ENCODE peak calls at places on chromosome 7, in ten cellular contexts. N is hepatocyte; P is neural progenitor cell; B is spleen; K is B cell; X is GOT3; L is stimulated activated CD8-positive, alpha-beta memory T cell treated with anti-CD3 and anti-CD28 coated beads, Interleukin-4, amount 100 ng/mL, for 48 hours; Q is M059J; H is AG09319; D is right lobe of liver. I is an unnamed sample.

GRCh38 chr7:42096681-42097637 is 140.1 kb downstream of the GLI3 start:
- DNase-seq in N (peak), B (no peak), P (no peak), H (no peak), K (no peak), Q (peak), X (no peak), D (no peak), L (no peak), I (no peak)

GRCh38 chr7:41224063-41224763 is 478.7 kb downstream of the INHBA start:
- DNase-seq in H (no peak), B (no peak), L (no peak), P (no peak), N (peak), D (no peak), K (no peak), X (no peak), Q (peak), I (no peak)

GRCh38 chr7:102300643-102301211 is 14.1 kb downstream of the SH2B2 start:
- DNase-seq in N (no peak), Q (no peak), K (no peak), P (peak), H (no peak), D (no peak), B (no peak), L (no peak), X (no peak), I (no peak)

GRCh38 chr7:134874407-134874806 is 95.0 kb downstream of the CALD1 start:
- DNase-seq in Q (no peak), B (no peak), K (no peak), P (no peak), D (no peak), X (no peak), L (no peak), N (no peak), H (no peak), I (no peak)

GRCh38 chr7:105693576-105693975 is 112.3 kb upstream of the EFCAB10 start:
- DNase-seq in B (no peak), X (no peak), N (no peak), L (no peak), H (no peak), Q (no peak), D (no peak), P (no peak), K (no peak), I (no peak)

GRCh38 chr7:108296911-108297310 is 159.3 kb downstream of the NRCAM start:
- DNase-seq in P (no peak), H (no peak), B (no peak), K (no peak), N (no peak), X (no peak), D (no peak), L (no peak), Q (peak), I (no peak)

GRCh38 chr7:26713981-26714380 is 150.4 kb downstream of the SKAP2 start:
- DNase-seq in D (no peak), X (no peak), K (no peak), N (no peak), L (no peak), Q (no peak), B (no peak), P (no peak), H (no peak), I (no peak)

GRCh38 chr7:93719546-93719945 is 145.0 kb upstream of the CALCR start:
- DNase-seq in K (no peak), D (no peak), Q (peak), L (no peak), H (no peak), N (peak), X (no peak), B (no peak), P (no peak), I (no peak)

GRCh38 chr7:94971051-94971867 is 63.9 kb downstream of the PPP1R9A start:
- DNase-seq in Q (no peak), N (no peak), B (no peak), X (no peak), H (no peak), D (no peak), L (no peak), P (no peak), K (no peak), I (no peak)

GRCh38 chr7:36280840-36281812 is 108.5 kb upstream of the ANLN start:
- DNase-seq in B (no peak), P (peak), K (no peak), Q (peak), X (peak), H (no peak), L (no peak), N (peak), D (peak), I (peak)

GRCh38 chr7:22612776-22613175 is 112.8 kb upstream of the STEAP1B start:
- DNase-seq in N (no peak), D (no peak), P (no peak), B (no peak), K (no peak), Q (no peak), H (no peak), L (no peak), X (no peak), I (no peak)

GRCh38 chr7:107953924-107954303 is 49.0 kb downstream of the LAMB1 start:
- DNase-seq in P (no peak), L (no peak), B (no peak), D (no peak), Q (no peak), H (no peak), N (peak), K (no peak), X (no peak), I (no peak)

GRCh38 chr7:110569486-110569885 is 521.4 kb upstream of the LRRN3 start:
- DNase-seq in D (no peak), X (no peak), P (no peak), B (no peak), Q (no peak), H (no peak), N (no peak), L (no peak), K (no peak), I (no peak)

GRCh38 chr7:75638607-75639070 is 100.1 kb downstream of the HIP1 start:
- DNase-seq in K (peak), H (no peak), B (peak), D (peak), P (peak), N (peak), L (no peak), X (no peak), Q (peak), I (peak)

GRCh38 chr7:70703785-70704184 is 428.2 kb upstream of the GALNT17 start:
- DNase-seq in P (peak), X (no peak), N (no peak), L (no peak), K (no peak), H (no peak), Q (no peak), D (no peak), B (no peak), I (no peak)

GRCh38 chr7:9226500-9226899 is 793.1 kb downstream of the NXPH1 start:
- DNase-seq in K (no peak), D (no peak), N (no peak), Q (no peak), X (no peak), L (no peak), H (no peak), P (no peak), B (no peak), I (no peak)

GRCh38 chr7:13851756-13852155 is 137.7 kb downstream of the ETV1 start:
- DNase-seq in H (no peak), P (peak), K (no peak), N (peak), D (no peak), X (no peak), B (no peak), L (no peak), Q (peak), I (no peak)

GRCh38 chr7:146683439-146683838 is 566.8 kb downstream of the CNTNAP2 start:
- DNase-seq in Q (peak), P (no peak), B (no peak), D (no peak), N (no peak), L (no peak), H (no peak), X (no peak), K (no peak), I (no peak)

GRCh38 chr7:140324714-140325113 is 73.6 kb downstream of the SLC37A3 start:
- DNase-seq in K (no peak), L (no peak), Q (no peak), H (no peak), N (no peak), X (no peak), P (no peak), B (no peak), D (no peak), I (no peak)

GRCh38 chr7:121605297-121605640 is 209.2 kb upstream of the FAM3C start:
- DNase-seq in L (no peak), P (no peak), Q (peak), H (no peak), N (peak), D (no peak), B (no peak), X (no peak), K (no peak), I (no peak)

GRCh38 chr7:137820677-137821420 is 25.9 kb downstream of the DGKI start:
- DNase-seq in P (peak), K (no peak), N (peak), X (no peak), H (peak), D (peak), B (no peak), L (no peak), Q (peak), I (peak)

GRCh38 chr7:25633420-25633819 is 405.1 kb upstream of the NPVF start:
- DNase-seq in H (no peak), P (no peak), Q (no peak), K (no peak), B (no peak), X (no peak), D (no peak), N (no peak), L (no peak), I (no peak)

GRCh38 chr7:76149847-76150691 is 51.6 kb upstream of the SRRM3 start:
- DNase-seq in X (no peak), B (no peak), P (no peak), L (no peak), H (no peak), D (no peak), K (peak), N (no peak), Q (no peak), I (no peak)

GRCh38 chr7:142889825-142890224 is 4.3 kb upstream of the TRPV6 start:
- DNase-seq in L (no peak), D (no peak), X (no peak), N (peak), B (no peak), Q (no peak), H (no peak), P (no peak), K (no peak), I (no peak)

GRCh38 chr7:26863504-26864308 is 684 bp downstream of the SKAP2 start:
- DNase-seq in L (peak), H (no peak), B (no peak), X (no peak), N (no peak), K (peak), Q (peak), P (no peak), D (no peak), I (no peak)

GRCh38 chr7:41503438-41503837 is 199.5 kb downstream of the INHBA start:
- DNase-seq in H (no peak), Q (peak), P (no peak), K (no peak), D (no peak), N (no peak), B (no peak), X (no peak), L (no peak), I (no peak)

GRCh38 chr7:14691597-14692203 is 210.9 kb downstream of the DGKB start:
- DNase-seq in N (peak), H (peak), L (peak), D (peak), P (peak), Q (peak), K (peak), X (no peak), B (no peak), I (no peak)

GRCh38 chr7:158487546-158488224 is 99.9 kb downstream of the PTPRN2 start:
- DNase-seq in L (no peak), X (no peak), Q (no peak), B (no peak), H (no peak), N (no peak), D (no peak), K (no peak), P (no peak), I (no peak)

GRCh38 chr7:2082357-2083038 is 150.2 kb downstream of the MAD1L1 start:
- DNase-seq in P (no peak), H (peak), D (no peak), Q (no peak), K (no peak), N (peak), L (no peak), B (no peak), X (no peak), I (no peak)

GRCh38 chr7:1531263-1531978 is 919 bp downstream of the MAFK start:
- DNase-seq in B (peak), L (peak), N (peak), H (no peak), K (no peak), Q (peak), P (no peak), X (no peak), D (peak), I (no peak)

GRCh38 chr7:73773700-73774517 is 3.8 kb upstream of the CLDN3 start:
- DNase-seq in K (no peak), Q (no peak), N (no peak), H (no peak), B (no peak), D (peak), X (no peak), P (no peak), L (no peak), I (no peak)

GRCh38 chr7:73521636-73522080 is 435 bp downstream of the BAZ1B start:
- DNase-seq in D (peak), B (no peak), N (peak), Q (peak), K (peak), P (no peak), X (no peak), H (no peak), L (no peak), I (no peak)

GRCh38 chr7:2906197-2906931 is 62.3 kb upstream of the GNA12 start:
- DNase-seq in H (no peak), B (no peak), Q (no peak), D (no peak), X (no peak), L (no peak), K (no peak), N (no peak), P (no peak), I (no peak)

GRCh38 chr7:20514364-20514763 is 101.1 kb upstream of the ABCB5 start:
- DNase-seq in P (no peak), H (no peak), K (no peak), B (no peak), L (no peak), N (peak), X (no peak), D (no peak), Q (peak), I (no peak)

GRCh38 chr7:107701191-107701590 is 40.6 kb downstream of the SLC26A4 start:
- DNase-seq in K (no peak), B (no peak), H (no peak), P (no peak), Q (no peak), D (no peak), N (no peak), L (no peak), X (no peak), I (no peak)

GRCh38 chr7:6403907-6404306 is 43.8 kb downstream of the DAGLB start:
- DNase-seq in D (no peak), Q (no peak), P (no peak), X (no peak), L (no peak), H (no peak), N (no peak), K (peak), B (peak), I (no peak)

GRCh38 chr7:43076189-43076605 is 36.2 kb upstream of the HECW1 start:
- DNase-seq in H (no peak), N (no peak), X (no peak), P (no peak), D (no peak), Q (peak), L (no peak), B (no peak), K (no peak), I (no peak)

GRCh38 chr7:98252655-98253054 is 623 bp upstream of the TECPR1 start:
- DNase-seq in B (no peak), N (no peak), P (no peak), H (no peak), D (no peak), K (no peak), X (no peak), Q (no peak), L (no peak), I (no peak)